ENCODE peak calls at places on chromosome 12, in ten cellular contexts. U is NCI-H2029 treated with DMSO at 0.1 percent for 48 hours, M is Right ventricle myocardium inferior, O is WERI-Rb-1, I is H7, V is GM03348, Y is NCI-H1436, G is B cell, K is Daoy, F is GM23338. Z is an unnamed sample.

GRCh38 chr12:66612053-66612775 is 66.7 kb downstream of the GRIP1 start:
- DNase-seq in U (no peak), M (no peak), O (no peak), I (no peak), V (no peak), Y (no peak), G (no peak), K (no peak), F (no peak), Z (no peak)

GRCh38 chr12:32181498-32182175 is 75.0 kb downstream of the BICD1 start:
- DNase-seq in U (no peak), M (no peak), O (no peak), I (no peak), V (peak; percentile 9), Y (no peak), G (no peak), K (no peak), F (no peak), Z (no peak)

GRCh38 chr12:29634057-29634456 is 136.6 kb upstream of the OVCH1 start:
- DNase-seq in U (no peak), M (no peak), O (no peak), I (no peak), V (no peak), Y (no peak), G (no peak), K (no peak), F (no peak), Z (no peak)

GRCh38 chr12:31029916-31030562 is 43.6 kb upstream of the DDX11 start:
- DNase-seq in U (no peak), M (no peak), O (no peak), I (no peak), V (no peak), Y (no peak), G (no peak), K (no peak), F (no peak), Z (no peak)

GRCh38 chr12:111444706-111445310 is 39.1 kb downstream of the SH2B3 start:
- DNase-seq in U (no peak), M (peak; percentile 86), O (peak; percentile 72), I (peak; percentile 61), V (no peak), Y (no peak), G (peak; percentile 95), K (no peak), F (peak; percentile 51), Z (peak; percentile 14)

GRCh38 chr12:113463746-113464743 is 7.6 kb downstream of the LHX5 start:
- DNase-seq in U (no peak), M (no peak), O (no peak), I (peak; percentile 69), V (no peak), Y (no peak), G (no peak), K (no peak), F (peak; percentile 57), Z (no peak)

GRCh38 chr12:124493809-124494750 is 73.3 kb downstream of the NCOR2 start:
- DNase-seq in U (no peak), M (no peak), O (no peak), I (peak; percentile 53), V (no peak), Y (no peak), G (peak; percentile 81), K (no peak), F (no peak), Z (no peak)

GRCh38 chr12:124556896-124557501 is 10.4 kb downstream of the NCOR2 start:
- DNase-seq in U (peak; percentile 22), M (peak; percentile 65), O (no peak), I (peak; percentile 76), V (no peak), Y (no peak), G (no peak), K (no peak), F (no peak), Z (no peak)

GRCh38 chr12:96431067-96431466 is 30.8 kb upstream of the CDK17 start:
- DNase-seq in U (no peak), M (no peak), O (no peak), I (no peak), V (no peak), Y (no peak), G (no peak), K (no peak), F (no peak), Z (no peak)

GRCh38 chr12:75944097-75944904 is 87.3 kb downstream of the PHLDA1 start:
- DNase-seq in U (no peak), M (no peak), O (no peak), I (peak; percentile 44), V (peak; percentile 72), Y (no peak), G (no peak), K (peak; percentile 80), F (peak; percentile 71), Z (no peak)

GRCh38 chr12:120321382-120322202 is 6.0 kb downstream of the PLA2G1B start:
- DNase-seq in U (no peak), M (no peak), O (peak; percentile 84), I (no peak), V (no peak), Y (no peak), G (no peak), K (no peak), F (no peak), Z (no peak)

GRCh38 chr12:121576851-121577391 is 3.9 kb downstream of the KDM2B start:
- DNase-seq in U (no peak), M (no peak), O (peak; percentile 25), I (peak; percentile 88), V (peak; percentile 83), Y (no peak), G (no peak), K (peak; percentile 72), F (peak; percentile 92), Z (no peak)

GRCh38 chr12:118980407-118981014 is 830 bp upstream of the SRRM4 start:
- DNase-seq in U (no peak), M (no peak), O (peak; percentile 93), I (peak; percentile 82), V (no peak), Y (no peak), G (no peak), K (no peak), F (peak; percentile 63), Z (no peak)

GRCh38 chr12:42589465-42590323 is at the start of gene PRICKLE1:
- DNase-seq in U (no peak), M (peak; percentile 74), O (peak; percentile 39), I (peak; percentile 87), V (peak; percentile 89), Y (no peak), G (no peak), K (peak; percentile 75), F (peak; percentile 67), Z (peak; percentile 64)

GRCh38 chr12:25482637-25483036 is 70.4 kb downstream of the LMNTD1 start:
- DNase-seq in U (no peak), M (no peak), O (no peak), I (no peak), V (peak; percentile 19), Y (no peak), G (no peak), K (no peak), F (no peak), Z (no peak)

GRCh38 chr12:49599961-49600360 is 5.5 kb downstream of the FAM186B start:
- DNase-seq in U (no peak), M (no peak), O (no peak), I (no peak), V (no peak), Y (no peak), G (no peak), K (no peak), F (no peak), Z (no peak)

GRCh38 chr12:43835656-43836454 is at the start of gene TMEM117:
- DNase-seq in U (no peak), M (peak; percentile 92), O (peak; percentile 62), I (peak; percentile 84), V (peak; percentile 89), Y (no peak), G (peak; percentile 48), K (peak; percentile 72), F (peak; percentile 81), Z (peak; percentile 73)

GRCh38 chr12:93223440-93224426 is 154.0 kb upstream of the NUDT4 start:
- DNase-seq in U (peak; percentile 44), M (no peak), O (no peak), I (no peak), V (no peak), Y (peak; percentile 16), G (no peak), K (no peak), F (no peak), Z (no peak)

GRCh38 chr12:5027436-5027835 is 16.2 kb upstream of the KCNA5 start:
- DNase-seq in U (no peak), M (no peak), O (no peak), I (no peak), V (no peak), Y (no peak), G (no peak), K (no peak), F (peak; percentile 48), Z (no peak)

GRCh38 chr12:55974308-55974724 is 438 bp downstream of the RAB5B start:
- DNase-seq in U (peak; percentile 27), M (no peak), O (peak; percentile 60), I (peak; percentile 80), V (peak; percentile 68), Y (no peak), G (no peak), K (peak; percentile 61), F (peak; percentile 79), Z (no peak)

GRCh38 chr12:130658561-130658960 is 57.5 kb downstream of the RIMBP2 start:
- DNase-seq in U (no peak), M (no peak), O (no peak), I (no peak), V (no peak), Y (no peak), G (no peak), K (no peak), F (no peak), Z (no peak)

GRCh38 chr12:132275110-132275531 is 54.3 kb downstream of the GALNT9 start:
- DNase-seq in U (peak; percentile 18), M (peak; percentile 56), O (peak; percentile 88), I (peak; percentile 98), V (peak; percentile 92), Y (no peak), G (no peak), K (peak; percentile 88), F (peak; percentile 78), Z (no peak)

GRCh38 chr12:127054531-127054930 is 1212.4 kb upstream of the TMEM132C start:
- DNase-seq in U (no peak), M (no peak), O (no peak), I (no peak), V (peak; percentile 72), Y (no peak), G (no peak), K (peak; percentile 51), F (no peak), Z (no peak)

GRCh38 chr12:30695327-30696102 is at the start of gene IPO8:
- DNase-seq in U (peak; percentile 76), M (peak; percentile 97), O (peak; percentile 95), I (peak; percentile 93), V (peak; percentile 97), Y (peak; percentile 87), G (peak; percentile 93), K (peak; percentile 96), F (peak; percentile 95), Z (peak; percentile 76)

GRCh38 chr12:25677180-25677937 is 124.3 kb upstream of the LMNTD1 start:
- DNase-seq in U (no peak), M (no peak), O (no peak), I (no peak), V (peak; percentile 48), Y (no peak), G (no peak), K (no peak), F (no peak), Z (no peak)

GRCh38 chr12:130298322-130298721 is 39.4 kb upstream of the PIWIL1 start:
- DNase-seq in U (no peak), M (no peak), O (no peak), I (no peak), V (no peak), Y (no peak), G (no peak), K (no peak), F (no peak), Z (no peak)

GRCh38 chr12:53287741-53288216 is 7.6 kb upstream of the PFDN5 start:
- DNase-seq in U (peak; percentile 20), M (peak; percentile 73), O (peak; percentile 69), I (peak; percentile 89), V (peak; percentile 78), Y (no peak), G (peak; percentile 82), K (peak; percentile 61), F (peak; percentile 89), Z (no peak)

GRCh38 chr12:101566318-101566717 is 28.5 kb upstream of the MYBPC1 start:
- DNase-seq in U (no peak), M (no peak), O (no peak), I (peak; percentile 27), V (no peak), Y (no peak), G (no peak), K (peak; percentile 44), F (peak; percentile 80), Z (no peak)